ENCODE peak calls at places on chromosomes 5 and 9, in six cellular contexts. D, C, O, H, N and U are unnamed samples.

GRCh38 chr9:75358837-75359236 is 270.5 kb downstream of the OSTF1 start:
- DNase-seq in D (no peak), C (no peak), O (no peak), H (no peak), N (no peak), U (no peak)

GRCh38 chr9:137296214-137297059 is 5.6 kb downstream of the NRARP start:
- DNase-seq in D (no peak), C (peak; percentile 69), O (no peak), H (no peak), N (no peak), U (peak; percentile 30)

GRCh38 chr5:145936401-145937131 is at the start of gene SH3RF2:
- DNase-seq in D (no peak), C (peak; percentile 70), O (peak; percentile 11), H (peak; percentile 32), N (peak; percentile 51), U (peak; percentile 35)

GRCh38 chr5:27038476-27038875 is at the start of gene CDH9:
- DNase-seq in D (no peak), C (peak; percentile 4), O (no peak), H (no peak), N (no peak), U (peak; percentile 14)

GRCh38 chr5:9781275-9781674 is 151.1 kb upstream of the TAS2R1 start:
- DNase-seq in D (no peak), C (no peak), O (no peak), H (no peak), N (no peak), U (no peak)

GRCh38 chr5:88374391-88374790 is 105.7 kb upstream of the TMEM161B start:
- DNase-seq in D (no peak), C (no peak), O (no peak), H (no peak), N (no peak), U (no peak)

GRCh38 chr5:74044936-74045335 is 418.9 kb downstream of the ARHGEF28 start:
- DNase-seq in D (no peak), C (no peak), O (no peak), H (no peak), N (no peak), U (no peak)

GRCh38 chr9:11702529-11702928 is 990.7 kb upstream of the TYRP1 start:
- DNase-seq in D (no peak), C (peak; percentile 2), O (no peak), H (no peak), N (no peak), U (no peak)

GRCh38 chr9:34332370-34332964 is 3.1 kb downstream of the NUDT2 start:
- DNase-seq in D (no peak), C (peak; percentile 50), O (no peak), H (peak; percentile 15), N (no peak), U (no peak)